ENCODE peak calls at places on chromosomes 4 and X, in five cellular contexts. Y is heart left ventricle; D is breast epithelium; B is SJSA1; O is CD4-positive, CD25-positive, alpha-beta regulatory T cell. E is an unnamed sample. For H3K27me3 and H3K4me1, the result is how much of the 10 kb centered on the place peaks cover.

GRCh38 chrX:13000311-13000811 is 25.5 kb downstream of the TMSB4X start:
- DNase-seq in Y (no peak), D (no peak), B (no peak), O (peak), E (no peak)

GRCh38 chr4:2366252-2367192 is 51.9 kb downstream of the ZFYVE28 start:
- DNase-seq in D (no peak), B (no peak), Y (no peak), O (no peak), E (no peak)

GRCh38 chr4:8136972-8137710 is 21.5 kb downstream of the ABLIM2 start:
- DNase-seq in D (no peak), B (no peak), Y (no peak), O (no peak), E (no peak)

GRCh38 chr4:41613362-41613761 is 75.4 kb downstream of the LIMCH1 start:
- DNase-seq in Y (no peak), B (no peak), O (no peak), D (no peak), E (no peak)

GRCh38 chr4:27123050-27123768 is 262.6 kb downstream of the STIM2 start:
- DNase-seq in B (no peak), Y (no peak), D (no peak), O (no peak), E (no peak)

GRCh38 chr4:80011636-80012236 is 61.3 kb downstream of the ANTXR2 start:
- DNase-seq in Y (no peak), O (no peak), D (no peak), B (no peak), E (no peak)

GRCh38 chr4:107619065-107619464 is 101.0 kb downstream of the PAPSS1 start:
- DNase-seq in Y (no peak), B (peak), O (no peak), D (no peak), E (peak)

GRCh38 chrX:138946941-138947340 is 235.4 kb upstream of the FGF13 start:
- DNase-seq in Y (no peak), B (no peak), O (no peak), D (no peak), E (no peak)

GRCh38 chrX:119401569-119401968 is 2.4 kb downstream of the SLC25A43 start:
- DNase-seq in D (no peak), O (no peak), Y (no peak), B (no peak), E (no peak)

GRCh38 chr4:127799711-127800110 is 17.6 kb downstream of the HSPA4L start:
- DNase-seq in D (no peak), O (no peak), Y (no peak), B (no peak), E (no peak)

GRCh38 chr4:54227261-54228063 is 1.6 kb upstream of the PDGFRA start:
- DNase-seq in O (no peak), D (no peak), Y (no peak), B (peak), E (peak)

GRCh38 chrX:81301877-81302276 is 100.0 kb downstream of the SH3BGRL start:
- DNase-seq in O (no peak), B (no peak), D (no peak), Y (no peak), E (no peak)

GRCh38 chrX:7444967-7445366 is 297.0 kb upstream of the PUDP start:
- DNase-seq in D (no peak), Y (no peak), O (no peak), B (no peak), E (no peak)

GRCh38 chrX:133559909-133560308 is 144.6 kb upstream of the GPC4 start:
- DNase-seq in O (no peak), Y (no peak), B (no peak), D (no peak), E (no peak)

GRCh38 chr4:44916406-44916805 is 190.1 kb upstream of the GNPDA2 start:
- DNase-seq in Y (no peak), O (no peak), B (no peak), D (no peak), E (no peak)

GRCh38 chr4:82865592-82865991 is 25.4 kb downstream of the SEC31A start:
- DNase-seq in D (no peak), O (peak), Y (no peak), B (no peak), E (no peak)

GRCh38 chrX:78665286-78665685 is 6.2 kb upstream of the RTL3 start:
- DNase-seq in D (no peak), O (no peak), B (no peak), Y (no peak), E (no peak)

GRCh38 chrX:153944140-153944799 is at the start of gene RENBP:
- DNase-seq in Y (peak), O (peak), B (no peak), D (no peak), E (peak)

GRCh38 chr4:42865572-42866189 is 26.8 kb upstream of the GRXCR1 start:
- DNase-seq in D (no peak), Y (peak), B (no peak), O (peak), E (no peak)

GRCh38 chr4:162707962-162708361 is 458.7 kb downstream of the NAF1 start:
- DNase-seq in O (no peak), Y (no peak), D (no peak), B (no peak), E (no peak)

GRCh38 chrX:68059469-68059868 is 373.8 kb downstream of the OPHN1 start:
- DNase-seq in D (no peak), O (no peak), B (no peak), Y (no peak), E (no peak)

GRCh38 chr4:185778307-185778706 is 33.7 kb downstream of the SORBS2 start:
- DNase-seq in B (no peak), Y (no peak), D (no peak), O (no peak), E (no peak)

GRCh38 chr4:162392938-162393337 is 229.1 kb upstream of the FSTL5 start:
- DNase-seq in D (no peak), Y (no peak), O (no peak), B (no peak), E (no peak)

GRCh38 chr4:24645765-24646550 is 61.6 kb upstream of the DHX15 start:
- DNase-seq in D (no peak), B (no peak), O (no peak), Y (no peak), E (no peak)

GRCh38 chrX:101617211-101618191 is at the start of gene ARMCX6:
- DNase-seq in Y (peak), B (peak), D (peak), O (peak), E (peak)

GRCh38 chrX:2696698-2697215 is 5.7 kb downstream of the CD99 start:
- DNase-seq in Y (no peak), O (peak), D (no peak), B (peak), E (no peak)

GRCh38 chr4:108337923-108338322 is 169.2 kb upstream of the LEF1 start:
- DNase-seq in O (no peak), Y (no peak), D (no peak), B (no peak), E (no peak)

GRCh38 chr4:20624783-20625364 is 75.4 kb upstream of the PACRGL start:
- DNase-seq in Y (no peak), D (no peak), O (no peak), B (no peak), E (no peak)

GRCh38 chr4:48410812-48411211 is 69.5 kb downstream of the SLAIN2 start:
- DNase-seq in Y (no peak), B (no peak), D (no peak), O (no peak), E (no peak)

GRCh38 chr4:174524242-174524641 is 2.0 kb upstream of the HPGD start:
- DNase-seq in D (no peak), B (no peak), O (no peak), Y (no peak), E (no peak)

GRCh38 chr4:69321153-69321729 is 41.0 kb downstream of the UGT2B28 start:
- DNase-seq in Y (no peak), D (peak), B (no peak), O (no peak), E (no peak)

GRCh38 chrX:36431819-36432218 is 512.3 kb downstream of the CFAP47 start:
- DNase-seq in B (no peak), O (no peak), Y (no peak), D (no peak), E (no peak)

GRCh38 chr4:80138556-80139538 is 58.5 kb upstream of the PRDM8 start:
- DNase-seq in O (peak), D (no peak), B (no peak), Y (no peak), E (no peak)

GRCh38 chr4:85946821-85947220 is 413.0 kb downstream of the MAPK10 start:
- DNase-seq in D (no peak), O (no peak), B (no peak), Y (no peak), E (no peak)

GRCh38 chr4:147782087-147782781 is 50.3 kb downstream of the ARHGAP10 start:
- DNase-seq in D (no peak), O (peak), Y (no peak), B (no peak), E (no peak)

GRCh38 chr4:99536148-99536728 is 25.4 kb downstream of the C4orf17 start:
- DNase-seq in O (no peak), B (no peak), Y (peak), D (no peak), E (no peak)

GRCh38 chr4:3369781-3370660 is 71.7 kb upstream of the HGFAC start:
- DNase-seq in Y (peak), B (peak), O (peak), D (no peak), E (no peak)

GRCh38 chrX:67568769-67569168 is 24.9 kb downstream of the AR start:
- DNase-seq in B (no peak), D (no peak), O (no peak), Y (no peak), E (no peak)

DNA sequence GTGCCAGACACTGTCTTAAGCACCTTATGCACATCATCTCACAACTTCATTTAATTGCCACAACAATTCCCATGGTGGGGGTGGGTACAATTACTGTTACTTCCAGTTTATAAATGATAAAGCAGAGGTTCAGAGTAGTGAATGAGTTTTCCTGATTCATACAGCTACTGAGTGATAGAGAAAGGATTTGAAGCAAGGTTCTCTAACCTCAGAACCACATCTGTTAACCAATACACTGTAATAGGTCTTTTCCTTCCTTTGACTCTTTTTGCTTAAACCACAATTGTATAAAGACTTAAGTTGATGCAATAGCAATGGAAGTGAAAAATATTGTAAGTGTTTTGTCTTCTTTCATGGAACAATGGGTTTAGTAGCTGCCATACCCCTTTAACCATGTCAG is 43.5 kb upstream of the PAK3 start:
- DNase-seq in D (no peak), B (no peak), Y (no peak), O (no peak), E (no peak)
- H3K27me3 ChIP-seq in D (under half), B (under half), Y (under half), O (under half), E (under half)

GRCh38 chr4:118762146-118762545 is 73.8 kb downstream of the SEC24D start:
- DNase-seq in Y (no peak), D (no peak), B (no peak), O (no peak), E (no peak)
- H3K4me1 ChIP-seq in Y (half or more), D (under half), B (under half), O (under half), E (under half)

GRCh38 chr4:87521757-87522374 is 7.3 kb downstream of the SPARCL1 start:
- DNase-seq in B (no peak), Y (no peak), D (no peak), O (no peak), E (no peak)

GRCh38 chr4:87527446-87528240 is 1.5 kb downstream of the SPARCL1 start:
- DNase-seq in O (no peak), B (no peak), D (no peak), Y (peak), E (no peak)

GRCh38 chr4:87524456-87524855 is 4.7 kb downstream of the SPARCL1 start:
- DNase-seq in O (no peak), B (no peak), Y (no peak), D (no peak), E (no peak)

GRCh38 chr4:87525636-87526035 is 3.5 kb downstream of the SPARCL1 start:
- DNase-seq in Y (no peak), O (no peak), D (no peak), B (no peak), E (no peak)

DNA sequence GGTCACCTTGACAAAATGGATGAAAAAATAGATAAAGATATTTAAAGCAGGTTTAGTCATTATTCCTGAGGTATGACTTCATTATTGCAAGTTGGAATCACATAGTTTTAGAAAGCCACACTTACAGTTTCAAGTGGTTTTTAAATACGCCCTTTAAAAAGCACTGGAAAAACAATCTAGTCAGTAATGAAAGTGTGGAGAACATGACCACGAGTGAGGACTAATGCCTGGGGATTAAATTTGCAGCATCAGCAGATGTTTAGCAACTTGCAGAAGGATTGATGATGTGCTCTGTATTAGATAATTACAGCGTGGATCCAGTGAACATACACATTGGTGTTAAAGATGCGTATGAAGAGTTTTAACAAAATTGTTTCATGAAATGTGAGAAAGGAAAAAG is 5.9 kb downstream of the SPARCL1 start:
- DNase-seq in Y (no peak), B (no peak), O (no peak), D (no peak), E (no peak)
- H3K4me3 ChIP-seq in Y (no peak), B (no peak), O (no peak), D (no peak), E (no peak)

GRCh38 chrX:55924574-55924973 is 207.0 kb downstream of the RRAGB start:
- DNase-seq in O (no peak), Y (no peak), B (no peak), D (no peak), E (no peak)

DNA sequence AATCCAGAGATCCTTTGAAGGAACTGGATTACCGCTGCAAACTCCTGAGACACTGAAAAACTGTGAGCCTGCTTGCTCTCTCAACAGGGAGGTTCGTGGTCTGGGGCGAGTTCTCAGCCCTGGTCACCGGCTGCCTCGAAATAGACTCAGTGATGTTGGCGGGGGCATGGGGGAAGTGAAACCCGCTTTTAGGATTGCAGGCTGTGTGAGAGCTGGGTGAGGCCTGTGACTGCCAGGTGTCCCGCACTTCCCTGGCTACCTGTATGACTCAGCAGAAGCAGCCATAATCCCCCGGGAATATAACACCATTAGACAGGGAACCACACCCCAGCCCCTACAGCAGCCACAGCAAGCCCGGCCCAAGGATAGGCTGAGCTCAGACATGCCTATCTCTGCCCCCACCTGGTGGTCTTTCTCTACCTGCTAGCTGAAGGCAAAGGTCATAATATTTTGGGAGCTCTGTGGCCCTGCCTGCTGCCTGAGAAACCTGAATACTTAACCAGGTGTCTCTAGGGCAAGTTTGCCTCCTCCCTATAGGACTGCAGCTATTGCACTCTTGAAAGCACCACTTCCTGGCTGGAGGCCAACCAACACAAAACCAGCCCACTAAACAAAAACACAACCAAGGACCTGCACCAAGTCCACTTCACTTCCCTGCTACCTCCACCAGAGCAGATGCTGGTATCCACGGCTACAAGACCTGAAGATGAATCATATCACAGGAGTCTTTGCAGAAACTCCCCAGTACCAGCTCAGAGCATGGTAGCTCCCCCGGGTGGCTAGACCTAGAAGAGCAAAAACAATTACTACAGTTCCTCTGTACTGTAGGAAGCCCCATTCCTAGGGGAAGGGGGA is 202.0 kb downstream of the RRAGB start:
- DNase-seq in O (no peak), D (no peak), B (no peak), Y (no peak), E (no peak)
- H3K27me3 ChIP-seq in O (under half), D (under half), B (under half), Y (under half), E (under half)

DNA sequence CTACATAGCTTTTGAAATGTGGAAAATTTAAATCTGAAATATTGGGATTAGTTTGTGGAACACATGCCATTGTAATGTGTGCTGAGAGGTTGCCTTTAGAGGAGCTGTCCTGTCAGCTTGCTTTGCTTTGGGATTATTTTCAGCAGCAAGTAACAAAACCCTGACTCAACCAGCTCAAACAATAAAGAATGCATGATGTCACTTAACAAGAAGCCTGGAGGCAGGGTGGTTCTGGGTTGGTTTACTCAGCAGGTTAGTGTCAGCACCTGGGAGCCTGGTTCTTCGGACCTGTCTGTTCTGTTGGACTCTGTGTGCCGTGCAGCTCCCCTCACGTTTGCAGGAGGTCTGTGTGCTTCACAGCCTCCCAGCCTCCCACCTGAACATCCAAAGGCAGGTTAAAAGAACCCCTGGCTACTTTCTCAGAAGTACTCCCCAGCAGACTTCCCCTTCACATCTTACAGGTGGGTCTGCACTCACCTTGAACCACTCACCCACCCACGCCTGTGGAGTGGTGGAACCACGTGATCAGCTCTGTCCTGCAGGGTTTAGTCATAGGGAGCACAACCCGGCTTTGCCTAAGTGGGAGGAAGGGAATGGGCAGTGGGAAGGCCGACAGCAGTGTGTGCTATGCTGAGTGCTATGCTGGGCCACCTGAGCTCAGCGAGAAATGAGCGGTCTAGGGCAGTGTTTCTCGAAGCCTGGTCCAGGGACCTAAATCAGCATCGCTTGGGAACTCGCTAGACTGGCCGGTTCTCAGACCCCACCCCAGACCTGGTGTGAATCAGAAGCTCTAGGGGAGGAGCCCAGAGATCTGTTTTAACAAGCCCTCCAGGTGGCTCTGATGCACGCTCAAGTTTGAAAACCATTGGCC is 20.4 kb downstream of the TMEM131L start:
- DNase-seq in D (peak), O (peak), B (peak), Y (no peak), E (peak)
- H3K4me1 ChIP-seq in D (under half), O (half or more), B (half or more), Y (half or more), E (half or more)

GRCh38 chr4:158168606-158169005 is 4.2 kb downstream of the GASK1B start:
- DNase-seq in D (no peak), Y (no peak), B (no peak), O (no peak), E (no peak)
- H3K4me3 ChIP-seq in D (peak), Y (peak), B (no peak), O (no peak), E (peak)

E was measured in tibial artery.